ENCODE peak calls at places on chromosomes 7 and 10, in nine cellular contexts. One of them, this sample, is unnamed. For H3K36me3, the result is how much of the 10 kb centered on the place peaks cover.

GRCh38 chr10:60963441-60964256 is 19.7 kb upstream of the RHOBTB1 start:
- DNase-seq in brain microvascular endothelial cell: peak
- DNase-seq in endodermal cell: no peak
- DNase-seq in ascending aorta: no peak
- DNase-seq in HCT116: no peak
- DNase-seq in upper lobe of right lung: no peak
- DNase-seq in neural progenitor cell: no peak
- DNase-seq in IMR-90: peak
- DNase-seq in stomach: no peak
- DNase-seq in this sample: no peak

GRCh38 chr7:139680676-139681462 is 96.9 kb downstream of the HIPK2 start:
- DNase-seq in IMR-90: peak
- DNase-seq in endodermal cell: no peak
- DNase-seq in brain microvascular endothelial cell: peak
- DNase-seq in stomach: peak
- DNase-seq in ascending aorta: peak
- DNase-seq in upper lobe of right lung: no peak
- DNase-seq in HCT116: peak
- DNase-seq in neural progenitor cell: no peak
- DNase-seq in this sample: peak

GRCh38 chr10:115141254-115141653 is 48.1 kb downstream of the ATRNL1 start:
- DNase-seq in IMR-90: peak
- DNase-seq in brain microvascular endothelial cell: no peak
- DNase-seq in HCT116: peak
- DNase-seq in upper lobe of right lung: no peak
- DNase-seq in endodermal cell: no peak
- DNase-seq in neural progenitor cell: peak
- DNase-seq in stomach: no peak
- DNase-seq in ascending aorta: no peak
- DNase-seq in this sample: no peak

GRCh38 chr7:19674266-19674960 is 34.4 kb downstream of the POLR1F start:
- DNase-seq in HCT116: no peak
- DNase-seq in ascending aorta: no peak
- DNase-seq in stomach: no peak
- DNase-seq in brain microvascular endothelial cell: peak
- DNase-seq in IMR-90: no peak
- DNase-seq in neural progenitor cell: peak
- DNase-seq in upper lobe of right lung: no peak
- DNase-seq in endodermal cell: no peak
- DNase-seq in this sample: no peak

GRCh38 chr7:73740771-73741170 is 2.2 kb upstream of the ABHD11 start:
- DNase-seq in neural progenitor cell: no peak
- DNase-seq in stomach: no peak
- DNase-seq in endodermal cell: peak
- DNase-seq in HCT116: no peak
- DNase-seq in ascending aorta: no peak
- DNase-seq in upper lobe of right lung: no peak
- DNase-seq in IMR-90: no peak
- DNase-seq in brain microvascular endothelial cell: no peak
- DNase-seq in this sample: no peak

GRCh38 chr10:35422236-35422635 is 85.9 kb downstream of the CCNY start:
- DNase-seq in stomach: no peak
- DNase-seq in HCT116: no peak
- DNase-seq in brain microvascular endothelial cell: no peak
- DNase-seq in IMR-90: peak
- DNase-seq in upper lobe of right lung: no peak
- DNase-seq in ascending aorta: no peak
- DNase-seq in endodermal cell: no peak
- DNase-seq in neural progenitor cell: peak
- DNase-seq in this sample: no peak

GRCh38 chr10:69492091-69492745 is 41.0 kb downstream of the TSPAN15 start:
- DNase-seq in stomach: no peak
- DNase-seq in upper lobe of right lung: peak
- DNase-seq in ascending aorta: no peak
- DNase-seq in brain microvascular endothelial cell: no peak
- DNase-seq in neural progenitor cell: no peak
- DNase-seq in endodermal cell: no peak
- DNase-seq in IMR-90: no peak
- DNase-seq in HCT116: no peak
- DNase-seq in this sample: no peak

GRCh38 chr7:155645652-155646051 is 1.2 kb downstream of the RBM33 start:
- DNase-seq in HCT116: no peak
- DNase-seq in endodermal cell: no peak
- DNase-seq in ascending aorta: no peak
- DNase-seq in stomach: no peak
- DNase-seq in neural progenitor cell: no peak
- DNase-seq in IMR-90: no peak
- DNase-seq in brain microvascular endothelial cell: no peak
- DNase-seq in upper lobe of right lung: no peak
- DNase-seq in this sample: no peak

GRCh38 chr7:29319719-29320521 is 125.3 kb downstream of the CHN2 start:
- DNase-seq in endodermal cell: peak
- DNase-seq in neural progenitor cell: no peak
- DNase-seq in IMR-90: no peak
- DNase-seq in stomach: no peak
- DNase-seq in upper lobe of right lung: no peak
- DNase-seq in ascending aorta: no peak
- DNase-seq in brain microvascular endothelial cell: no peak
- DNase-seq in HCT116: no peak
- DNase-seq in this sample: no peak

GRCh38 chr7:142772051-142772450 is 1.3 kb downstream of the PRSS2 start:
- DNase-seq in ascending aorta: no peak
- DNase-seq in neural progenitor cell: no peak
- DNase-seq in upper lobe of right lung: no peak
- DNase-seq in brain microvascular endothelial cell: no peak
- DNase-seq in stomach: no peak
- DNase-seq in HCT116: no peak
- DNase-seq in endodermal cell: no peak
- DNase-seq in IMR-90: no peak
- DNase-seq in this sample: no peak
- H3K27ac ChIP-seq in ascending aorta: no peak
- H3K27ac ChIP-seq in neural progenitor cell: no peak
- H3K27ac ChIP-seq in upper lobe of right lung: no peak
- H3K27ac ChIP-seq in brain microvascular endothelial cell: no peak
- H3K27ac ChIP-seq in stomach: no peak
- H3K27ac ChIP-seq in HCT116: no peak
- H3K27ac ChIP-seq in endodermal cell: no peak
- H3K27ac ChIP-seq in IMR-90: no peak
- H3K27ac ChIP-seq in this sample: no peak

GRCh38 chr7:93678185-93678584 is 103.7 kb upstream of the CALCR start:
- DNase-seq in endodermal cell: no peak
- DNase-seq in stomach: no peak
- DNase-seq in neural progenitor cell: no peak
- DNase-seq in ascending aorta: no peak
- DNase-seq in brain microvascular endothelial cell: no peak
- DNase-seq in upper lobe of right lung: no peak
- DNase-seq in IMR-90: no peak
- DNase-seq in HCT116: no peak
- DNase-seq in this sample: no peak
- H3K4me3 ChIP-seq in endodermal cell: no peak
- H3K4me3 ChIP-seq in stomach: no peak
- H3K4me3 ChIP-seq in neural progenitor cell: no peak
- H3K4me3 ChIP-seq in ascending aorta: no peak
- H3K4me3 ChIP-seq in brain microvascular endothelial cell: no peak
- H3K4me3 ChIP-seq in upper lobe of right lung: no peak
- H3K4me3 ChIP-seq in IMR-90: no peak
- H3K4me3 ChIP-seq in HCT116: no peak
- H3K4me3 ChIP-seq in this sample: no peak

DNA sequence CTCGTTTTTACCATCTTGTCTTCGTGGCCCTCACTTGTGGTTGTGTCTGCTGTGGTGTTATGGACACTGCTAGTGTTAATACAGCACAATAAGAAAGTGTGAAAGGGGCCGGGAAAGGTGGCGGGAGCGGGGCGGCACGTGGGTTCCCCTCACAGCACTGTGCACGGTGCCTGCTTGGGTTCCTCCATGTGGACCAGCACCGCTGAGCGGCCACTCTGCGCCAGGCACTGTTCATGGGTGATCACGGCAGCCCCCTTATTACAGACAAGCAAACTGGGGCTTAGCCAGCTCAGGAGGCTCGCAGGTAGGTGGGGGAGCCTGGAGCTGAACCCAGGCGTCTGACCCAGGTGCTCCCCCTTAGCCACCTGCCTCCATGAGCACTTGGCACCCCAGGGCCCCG is 12.2 kb downstream of the SUN1 start:
- DNase-seq in HCT116: no peak
- DNase-seq in stomach: no peak
- DNase-seq in neural progenitor cell: no peak
- DNase-seq in upper lobe of right lung: no peak
- DNase-seq in IMR-90: no peak
- DNase-seq in ascending aorta: no peak
- DNase-seq in endodermal cell: no peak
- DNase-seq in brain microvascular endothelial cell: no peak
- DNase-seq in this sample: no peak
- H3K36me3 ChIP-seq in HCT116: under half
- H3K36me3 ChIP-seq in stomach: half or more
- H3K36me3 ChIP-seq in neural progenitor cell: under half
- H3K36me3 ChIP-seq in upper lobe of right lung: half or more
- H3K36me3 ChIP-seq in IMR-90: under half
- H3K36me3 ChIP-seq in ascending aorta: under half
- H3K36me3 ChIP-seq in endodermal cell: half or more
- H3K36me3 ChIP-seq in brain microvascular endothelial cell: under half
- H3K36me3 ChIP-seq in this sample: under half

GRCh38 chr10:48309711-48310226 is 3.3 kb downstream of the MAPK8 start:
- DNase-seq in neural progenitor cell: peak
- DNase-seq in brain microvascular endothelial cell: no peak
- DNase-seq in upper lobe of right lung: no peak
- DNase-seq in IMR-90: peak
- DNase-seq in stomach: no peak
- DNase-seq in ascending aorta: no peak
- DNase-seq in endodermal cell: no peak
- DNase-seq in HCT116: peak
- DNase-seq in this sample: no peak
- H3K27ac ChIP-seq in neural progenitor cell: no peak
- H3K27ac ChIP-seq in brain microvascular endothelial cell: peak
- H3K27ac ChIP-seq in upper lobe of right lung: no peak
- H3K27ac ChIP-seq in IMR-90: no peak
- H3K27ac ChIP-seq in stomach: no peak
- H3K27ac ChIP-seq in ascending aorta: no peak
- H3K27ac ChIP-seq in endodermal cell: no peak
- H3K27ac ChIP-seq in HCT116: peak
- H3K27ac ChIP-seq in this sample: no peak

DNA sequence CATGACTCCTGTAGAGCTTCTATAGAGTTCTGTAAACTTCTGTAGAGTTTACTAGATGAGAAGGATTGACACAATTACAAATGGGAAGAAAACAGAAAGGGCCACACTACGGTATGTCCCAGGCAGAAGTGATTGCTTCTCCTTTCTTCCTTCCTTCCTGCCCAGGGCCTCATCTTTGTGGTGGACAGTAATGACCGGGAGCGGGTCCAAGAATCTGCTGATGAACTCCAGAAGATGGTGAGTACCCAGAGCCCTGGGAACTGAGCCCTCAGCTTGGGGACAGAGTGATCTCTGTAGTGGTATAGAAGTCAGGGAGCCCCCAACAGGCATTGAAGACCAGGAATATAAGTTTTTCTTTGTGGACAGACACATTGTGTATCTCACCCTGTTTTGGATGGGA is 1.7 kb downstream of the ARF5 start:
- DNase-seq in IMR-90: no peak
- DNase-seq in ascending aorta: no peak
- DNase-seq in upper lobe of right lung: no peak
- DNase-seq in neural progenitor cell: no peak
- DNase-seq in endodermal cell: no peak
- DNase-seq in brain microvascular endothelial cell: no peak
- DNase-seq in HCT116: no peak
- DNase-seq in stomach: no peak
- DNase-seq in this sample: no peak
- H3K4me3 ChIP-seq in IMR-90: no peak
- H3K4me3 ChIP-seq in ascending aorta: peak
- H3K4me3 ChIP-seq in upper lobe of right lung: no peak
- H3K4me3 ChIP-seq in neural progenitor cell: no peak
- H3K4me3 ChIP-seq in endodermal cell: peak
- H3K4me3 ChIP-seq in brain microvascular endothelial cell: no peak
- H3K4me3 ChIP-seq in HCT116: no peak
- H3K4me3 ChIP-seq in stomach: no peak
- H3K4me3 ChIP-seq in this sample: no peak

GRCh38 chr10:82850166-82850565 is 975.2 kb downstream of the NRG3 start:
- DNase-seq in IMR-90: no peak
- DNase-seq in endodermal cell: no peak
- DNase-seq in upper lobe of right lung: no peak
- DNase-seq in ascending aorta: no peak
- DNase-seq in brain microvascular endothelial cell: no peak
- DNase-seq in HCT116: no peak
- DNase-seq in stomach: no peak
- DNase-seq in neural progenitor cell: no peak
- DNase-seq in this sample: no peak

DNA sequence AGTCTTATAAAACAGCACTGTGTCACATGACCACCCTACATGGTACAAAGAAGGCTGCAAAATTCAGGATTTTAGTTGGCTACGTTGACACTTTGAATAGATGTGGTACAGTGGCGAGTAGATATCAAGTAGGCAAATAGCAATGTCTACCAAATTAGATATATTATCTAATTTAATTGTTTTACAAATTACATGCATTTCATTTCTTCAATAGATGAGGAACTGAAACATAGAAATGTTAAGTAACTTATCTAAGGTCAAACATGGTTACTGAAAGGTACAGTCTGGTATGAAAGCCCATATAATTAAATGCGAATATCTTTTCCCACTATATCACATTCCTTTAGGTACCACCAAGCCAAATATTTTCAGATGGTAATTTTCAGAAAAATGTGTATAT is 972.2 kb downstream of the NRG3 start:
- DNase-seq in HCT116: no peak
- DNase-seq in neural progenitor cell: no peak
- DNase-seq in stomach: no peak
- DNase-seq in ascending aorta: no peak
- DNase-seq in upper lobe of right lung: no peak
- DNase-seq in brain microvascular endothelial cell: no peak
- DNase-seq in IMR-90: no peak
- DNase-seq in endodermal cell: no peak
- DNase-seq in this sample: no peak
- H3K36me3 ChIP-seq in HCT116: under half
- H3K36me3 ChIP-seq in neural progenitor cell: under half
- H3K36me3 ChIP-seq in stomach: under half
- H3K36me3 ChIP-seq in ascending aorta: under half
- H3K36me3 ChIP-seq in upper lobe of right lung: under half
- H3K36me3 ChIP-seq in brain microvascular endothelial cell: under half
- H3K36me3 ChIP-seq in IMR-90: under half
- H3K36me3 ChIP-seq in endodermal cell: under half
- H3K36me3 ChIP-seq in this sample: under half